ENCODE peak calls at places on chromosomes 13 and 19, in five cellular contexts. One of them, this sample, is unnamed.

GRCh38 chr19:13033819-13034611 is 38.7 kb downstream of the NFIX start:
- DNase-seq in stomach: peak
- DNase-seq in lower leg skin: no peak
- DNase-seq in lower lobe of right lung: peak
- DNase-seq in hypothalamus: peak
- DNase-seq in this sample: peak

GRCh38 chr13:32298695-32299094 is 16.5 kb downstream of the ZAR1L start:
- DNase-seq in stomach: no peak
- DNase-seq in lower leg skin: no peak
- DNase-seq in lower lobe of right lung: no peak
- DNase-seq in hypothalamus: no peak
- DNase-seq in this sample: no peak

GRCh38 chr13:59452189-59452588 is 711.5 kb downstream of the DIAPH3 start:
- DNase-seq in stomach: no peak
- DNase-seq in lower leg skin: no peak
- DNase-seq in lower lobe of right lung: no peak
- DNase-seq in hypothalamus: no peak
- DNase-seq in this sample: no peak

GRCh38 chr13:46176756-46177155 is 5.2 kb downstream of the LCP1 start:
- DNase-seq in stomach: no peak
- DNase-seq in lower leg skin: no peak
- DNase-seq in lower lobe of right lung: no peak
- DNase-seq in hypothalamus: no peak
- DNase-seq in this sample: no peak

GRCh38 chr19:3061214-3062161 is 807 bp downstream of the TLE5 start:
- DNase-seq in stomach: peak
- DNase-seq in lower leg skin: peak
- DNase-seq in lower lobe of right lung: peak
- DNase-seq in hypothalamus: no peak
- DNase-seq in this sample: peak

GRCh38 chr13:59266478-59267063 is 897.2 kb downstream of the DIAPH3 start:
- DNase-seq in stomach: no peak
- DNase-seq in lower leg skin: no peak
- DNase-seq in lower lobe of right lung: no peak
- DNase-seq in hypothalamus: no peak
- DNase-seq in this sample: no peak

GRCh38 chr19:57282011-57282636 is 1.8 kb downstream of the ZNF460 start:
- DNase-seq in stomach: no peak
- DNase-seq in lower leg skin: no peak
- DNase-seq in lower lobe of right lung: no peak
- DNase-seq in hypothalamus: no peak
- DNase-seq in this sample: peak

GRCh38 chr19:51777570-51778460 is 16.8 kb downstream of the FPR2 start:
- DNase-seq in stomach: peak
- DNase-seq in lower leg skin: peak
- DNase-seq in lower lobe of right lung: peak
- DNase-seq in hypothalamus: peak
- DNase-seq in this sample: no peak

GRCh38 chr13:106867249-106867648 is 299.3 kb upstream of the ARGLU1 start:
- DNase-seq in stomach: peak
- DNase-seq in lower leg skin: no peak
- DNase-seq in lower lobe of right lung: no peak
- DNase-seq in hypothalamus: no peak
- DNase-seq in this sample: no peak

GRCh38 chr19:10228393-10228792 is 2.7 kb downstream of the S1PR2 start:
- DNase-seq in stomach: no peak
- DNase-seq in lower leg skin: no peak
- DNase-seq in lower lobe of right lung: no peak
- DNase-seq in hypothalamus: no peak
- DNase-seq in this sample: no peak

GRCh38 chr19:30686252-30686762 is 314.1 kb downstream of the ZNF536 start:
- DNase-seq in stomach: no peak
- DNase-seq in lower leg skin: peak
- DNase-seq in lower lobe of right lung: no peak
- DNase-seq in hypothalamus: no peak
- DNase-seq in this sample: no peak

GRCh38 chr13:80618777-80619176 is 277.9 kb upstream of the SPRY2 start:
- DNase-seq in stomach: no peak
- DNase-seq in lower leg skin: no peak
- DNase-seq in lower lobe of right lung: no peak
- DNase-seq in hypothalamus: no peak
- DNase-seq in this sample: no peak

GRCh38 chr13:112213467-112214245 is 146.7 kb downstream of the SOX1 start:
- DNase-seq in stomach: peak
- DNase-seq in lower leg skin: peak
- DNase-seq in lower lobe of right lung: peak
- DNase-seq in hypothalamus: no peak
- DNase-seq in this sample: no peak

GRCh38 chr19:20273951-20274578 is 107.1 kb downstream of the ZNF486 start:
- DNase-seq in stomach: no peak
- DNase-seq in lower leg skin: no peak
- DNase-seq in lower lobe of right lung: no peak
- DNase-seq in hypothalamus: no peak
- DNase-seq in this sample: no peak

GRCh38 chr13:99968521-99969367 is 2.8 kb downstream of the ZIC5 start:
- DNase-seq in stomach: no peak
- DNase-seq in lower leg skin: no peak
- DNase-seq in lower lobe of right lung: no peak
- DNase-seq in hypothalamus: no peak
- DNase-seq in this sample: peak

GRCh38 chr13:91657283-91657682 is 258.9 kb downstream of the GPC5 start:
- DNase-seq in stomach: no peak
- DNase-seq in lower leg skin: no peak
- DNase-seq in lower lobe of right lung: no peak
- DNase-seq in hypothalamus: no peak
- DNase-seq in this sample: no peak

GRCh38 chr19:7830272-7830771 is 304 bp downstream of the EVI5L start:
- DNase-seq in stomach: no peak
- DNase-seq in lower leg skin: no peak
- DNase-seq in lower lobe of right lung: peak
- DNase-seq in hypothalamus: no peak
- DNase-seq in this sample: no peak

GRCh38 chr19:6359517-6359916 is 1.8 kb upstream of the CLPP start:
- DNase-seq in stomach: no peak
- DNase-seq in lower leg skin: no peak
- DNase-seq in lower lobe of right lung: no peak
- DNase-seq in hypothalamus: no peak
- DNase-seq in this sample: no peak

GRCh38 chr19:45311640-45312039 is 11.0 kb downstream of the CKM start:
- DNase-seq in stomach: no peak
- DNase-seq in lower leg skin: no peak
- DNase-seq in lower lobe of right lung: peak
- DNase-seq in hypothalamus: no peak
- DNase-seq in this sample: peak

GRCh38 chr19:48852292-48852691 is 16.0 kb upstream of the HSD17B14 start:
- DNase-seq in stomach: no peak
- DNase-seq in lower leg skin: no peak
- DNase-seq in lower lobe of right lung: no peak
- DNase-seq in hypothalamus: no peak
- DNase-seq in this sample: no peak

GRCh38 chr13:71801781-71802180 is 65.2 kb downstream of the DACH1 start:
- DNase-seq in stomach: no peak
- DNase-seq in lower leg skin: no peak
- DNase-seq in lower lobe of right lung: no peak
- DNase-seq in hypothalamus: no peak
- DNase-seq in this sample: no peak

This sample was measured in osteoblast.